ENCODE peak calls at places on chromosomes 5 and 9, in five cellular contexts. K is PC-3, C is neural progenitor cell, A is hepatocyte, N is OCI-LY7. B is an unnamed sample.

GRCh38 chr9:109110326-109111014 is 9.3 kb downstream of the TMEM245 start:
- DNase-seq in A (no peak), K (peak; percentile 51), N (no peak), C (no peak), B (no peak)

GRCh38 chr9:133822439-133823065 is 84.4 kb upstream of the SARDH start:
- DNase-seq in N (peak; percentile 45), A (no peak), K (no peak), C (no peak), B (no peak)

GRCh38 chr9:36136894-36137391 is 410 bp downstream of the GLIPR2 start:
- DNase-seq in N (no peak), C (peak; percentile 51), A (peak; percentile 29), K (no peak), B (no peak)

GRCh38 chr9:6549106-6549505 is 96.4 kb downstream of the GLDC start:
- DNase-seq in N (no peak), A (no peak), C (peak; percentile 36), K (no peak), B (no peak)

GRCh38 chr9:134626141-134626423 is 15.5 kb upstream of the COL5A1 start:
- DNase-seq in K (no peak), N (no peak), A (no peak), C (no peak), B (no peak)

GRCh38 chr9:36492849-36493248 is 79.8 kb upstream of the MELK start:
- DNase-seq in C (no peak), N (no peak), K (no peak), A (no peak), B (no peak)

GRCh38 chr5:149181702-149182101 is 40.4 kb downstream of the ABLIM3 start:
- DNase-seq in C (no peak), A (no peak), N (no peak), K (no peak), B (no peak)

GRCh38 chr5:137142371-137143243 is 356.5 kb downstream of the SPOCK1 start:
- DNase-seq in A (peak; percentile 21), C (peak; percentile 40), N (no peak), K (peak; percentile 78), B (no peak)

GRCh38 chr9:93677641-93678136 is 101.3 kb downstream of the PHF2 start:
- DNase-seq in C (no peak), N (no peak), A (no peak), K (no peak), B (no peak)

GRCh38 chr5:156223547-156223946 is 103.4 kb upstream of the SGCD start:
- DNase-seq in N (no peak), A (no peak), K (no peak), C (no peak), B (no peak)

GRCh38 chr9:36144322-36145206 is 8.0 kb downstream of the GLIPR2 start:
- DNase-seq in C (no peak), A (no peak), N (no peak), K (no peak), B (peak; percentile 39)

GRCh38 chr9:78133751-78134150 is 102.1 kb upstream of the CEP78 start:
- DNase-seq in K (peak; percentile 33), N (no peak), C (no peak), A (no peak), B (peak; percentile 24)

GRCh38 chr9:9598723-9599122 is 1014.1 kb downstream of the PTPRD start:
- DNase-seq in A (no peak), C (no peak), N (no peak), K (no peak), B (no peak)

GRCh38 chr9:13588151-13589043 is 308.9 kb upstream of the MPDZ start:
- DNase-seq in N (no peak), K (peak; percentile 21), C (no peak), A (no peak), B (no peak)

GRCh38 chr9:91166796-91167366 is 194.8 kb downstream of the AUH start:
- DNase-seq in C (no peak), A (no peak), N (no peak), K (no peak), B (no peak)

GRCh38 chr5:76787237-76787636 is 31.6 kb upstream of the F2RL1 start:
- DNase-seq in A (peak; percentile 78), C (no peak), N (no peak), K (peak; percentile 63), B (no peak)

GRCh38 chr9:30075022-30075421 is 2309.4 kb upstream of the ACO1 start:
- DNase-seq in A (no peak), C (no peak), K (no peak), N (no peak), B (no peak)

GRCh38 chr9:136952876-136953770 is 1.1 kb downstream of the LCN12 start:
- DNase-seq in A (no peak), C (no peak), N (no peak), K (no peak), B (no peak)

GRCh38 chr5:127536687-127537086 is 19.2 kb downstream of the PRRC1 start:
- DNase-seq in N (peak; percentile 11), K (peak; percentile 25), C (no peak), A (no peak), B (peak; percentile 28)

GRCh38 chr5:89204766-89205165 is 321.8 kb upstream of the MEF2C start:
- DNase-seq in K (no peak), A (no peak), C (no peak), N (no peak), B (no peak)

GRCh38 chr5:137303509-137303908 is 195.6 kb downstream of the SPOCK1 start:
- DNase-seq in A (no peak), N (no peak), C (no peak), K (no peak), B (no peak)

GRCh38 chr9:132773093-132773492 is 102.8 kb downstream of the GTF3C4 start:
- DNase-seq in N (no peak), A (no peak), K (no peak), C (no peak), B (no peak)

GRCh38 chr9:36876056-36876455 is 158.0 kb downstream of the PAX5 start:
- DNase-seq in N (peak; percentile 55), A (no peak), K (no peak), C (no peak), B (no peak)

GRCh38 chr9:3980771-3981170 is 319.1 kb downstream of the GLIS3 start:
- DNase-seq in N (no peak), A (no peak), K (no peak), C (peak; percentile 76), B (no peak)

GRCh38 chr9:128485414-128485855 is 19.1 kb upstream of the GLE1 start:
- DNase-seq in K (no peak), A (no peak), N (no peak), C (peak; percentile 17), B (no peak)

GRCh38 chr9:23615569-23615968 is 210.5 kb downstream of the ELAVL2 start:
- DNase-seq in A (no peak), N (no peak), K (no peak), C (no peak), B (no peak)

GRCh38 chr5:96595300-96596090 is 66.7 kb upstream of the CAST start:
- DNase-seq in A (no peak), N (peak; percentile 21), C (no peak), K (peak; percentile 46), B (no peak)

GRCh38 chr5:125199968-125200841 is 453.8 kb upstream of the ZNF608 start:
- DNase-seq in C (peak; percentile 78), A (peak; percentile 34), K (no peak), N (peak; percentile 44), B (no peak)

GRCh38 chr9:16134351-16134750 is 581.5 kb downstream of the CCDC171 start:
- DNase-seq in K (peak; percentile 67), A (no peak), C (no peak), N (no peak), B (no peak)

GRCh38 chr5:143384865-143385657 is 18.4 kb downstream of the NR3C1 start:
- DNase-seq in N (peak; percentile 18), A (no peak), C (no peak), K (no peak), B (no peak)
- H3K4me1 ChIP-seq in N (no peaks in the 10 kb centered on the region), A (no peaks in the 10 kb centered on the region), C (no peaks in the 10 kb centered on the region), K (no peaks in the 10 kb centered on the region), B (peaks cover 11% of the 10 kb centered on the region)

DNA sequence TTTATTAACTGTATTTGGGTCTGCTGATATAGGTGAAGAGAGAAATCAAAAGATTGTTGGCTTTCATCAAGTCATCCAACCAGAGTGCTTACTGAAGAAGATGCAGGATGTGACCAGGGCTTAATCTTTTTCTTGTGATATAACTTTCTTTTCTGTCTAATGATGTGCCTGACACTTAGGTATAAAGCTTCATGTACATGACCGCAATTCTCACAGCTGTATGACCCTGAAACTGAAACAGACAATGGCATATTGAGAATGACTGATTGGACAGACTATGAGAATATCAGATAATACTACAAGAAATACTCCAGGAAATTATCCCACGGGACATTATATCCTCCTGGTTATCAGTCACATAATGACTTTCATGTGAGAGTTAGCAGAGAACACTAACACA is 32.5 kb upstream of the FAM174A start:
- DNase-seq in K (no peak), C (no peak), N (no peak), A (no peak), B (peak; percentile 59)
- TF ChIP-seq EZH2phosphoT487 in K (no peak), C (no peak), N (no peak), A (no peak), B (no peak)

GRCh38 chr9:33861917-33862453 is 45.0 kb downstream of the UBE2R2 start:
- DNase-seq in K (no peak), A (no peak), N (no peak), C (no peak), B (no peak)

GRCh38 chr9:33868430-33869000 is 51.6 kb downstream of the UBE2R2 start:
- DNase-seq in C (no peak), N (no peak), K (no peak), A (no peak), B (no peak)

DNA sequence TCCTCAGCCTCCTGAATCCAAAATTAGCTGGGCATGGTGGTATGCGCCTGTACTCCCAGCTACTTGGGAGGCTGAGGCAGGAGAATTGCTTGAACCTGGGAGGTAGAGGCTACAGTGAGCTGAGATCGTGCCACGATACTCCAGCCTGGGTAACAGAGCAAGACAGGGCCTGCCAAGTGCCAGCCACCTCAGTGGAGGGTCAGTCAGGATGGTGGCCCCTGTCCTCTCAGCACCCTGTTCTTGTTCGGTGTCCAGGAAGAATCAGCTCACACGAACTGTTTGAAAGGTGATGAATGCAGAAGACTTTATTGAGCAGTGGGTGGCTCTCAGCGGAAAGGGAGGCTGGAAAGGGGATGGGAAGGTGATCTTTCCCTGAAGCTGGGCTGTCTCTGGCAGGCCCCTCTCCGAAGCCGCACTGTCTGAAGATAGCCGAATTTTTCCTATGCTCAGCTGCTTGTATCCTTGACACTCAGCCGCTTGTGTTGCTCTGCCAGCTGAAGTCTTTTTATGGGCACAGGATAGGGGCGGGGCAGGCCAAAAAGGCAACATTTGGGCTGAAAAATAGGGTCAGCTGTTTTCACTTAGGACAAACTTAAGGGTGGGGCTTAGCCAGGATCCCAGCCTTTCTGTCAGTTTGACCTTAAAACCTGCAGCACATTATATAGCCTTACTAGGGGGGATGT is 50.9 kb downstream of the UBE2R2 start:
- DNase-seq in C (no peak), N (peak; percentile 37), K (no peak), A (no peak), B (no peak)
- H3K4me2 ChIP-seq in C (no peak overlapping the region), N (peak overlapping the region; percentile 56), K (no peak overlapping the region), A (peak overlapping the region; percentile 27), B (no peak overlapping the region)

GRCh38 chr9:76654051-76654461 is 110.2 kb upstream of the PCA3 start:
- DNase-seq in A (no peak), N (no peak), C (no peak), K (no peak), B (no peak)
- H3K4me1 ChIP-seq in A (peaks cover 10% of the 10 kb centered on the region), N (peaks cover 54% of the 10 kb centered on the region), C (peaks cover 13% of the 10 kb centered on the region), K (no peaks in the 10 kb centered on the region), B (peaks cover 15% of the 10 kb centered on the region)

B was measured in MM.1S.